ENCODE peak calls at places on chromosomes 12 and 14, in eight cellular contexts. N is stimulated activated CD4-positive, alpha-beta T cell treated with anti-CD3 and anti-CD28 coated beads, Interleukin-1b, Interleukin-23, amount 100 ng/mL, for 24 hours; B is activated naive CD4-positive, alpha-beta T cell treated with anti-CD3 and anti-CD28 coated beads, Interleukin-2, amount 10 ng/mL, durations not matched to agents 7 days and 5 days; Q is activated T-helper 2 cell treated with anti-CD3 and anti-CD28 coated beads, Interferon-gamma antibody, Interleukin-2, Interleukin-4, amounts not matched to agents 10 μg/mL and 5 μg/mL and 100 μg/mL, durations not matched to agents 14 hours and 24 hours and 36 hours; Z is left ventricle myocardium inferior; M is Peyer's patch; F is coronary artery; I is GM03348. R is an unnamed sample.

GRCh38 chr12:113479578-113480335 is 8.1 kb upstream of the LHX5 start:
- DNase-seq in N (no peak), B (peak; percentile 66), Q (peak; percentile 30), Z (peak; percentile 44), M (no peak), F (no peak), I (peak; percentile 74), R (peak; percentile 56)

GRCh38 chr14:93085916-93086315 is 29.8 kb downstream of the ITPK1 start:
- DNase-seq in N (no peak), B (no peak), Q (no peak), Z (no peak), M (no peak), F (no peak), I (no peak), R (no peak)

GRCh38 chr12:122855071-122855829 is 20.0 kb downstream of the HIP1R start:
- DNase-seq in N (no peak), B (no peak), Q (no peak), Z (no peak), M (no peak), F (no peak), I (no peak), R (no peak)

GRCh38 chr14:95786566-95786965 is 72.6 kb upstream of the TCL1A start:
- DNase-seq in N (no peak), B (no peak), Q (no peak), Z (no peak), M (no peak), F (no peak), I (no peak), R (no peak)

GRCh38 chr12:91890742-91891141 is 254.9 kb downstream of the BTG1 start:
- DNase-seq in N (no peak), B (no peak), Q (no peak), Z (no peak), M (no peak), F (no peak), I (no peak), R (no peak)

GRCh38 chr14:68674538-68675232 is 118.2 kb downstream of the ZFP36L1 start:
- DNase-seq in N (no peak), B (peak; percentile 7), Q (no peak), Z (no peak), M (no peak), F (no peak), I (no peak), R (no peak)

GRCh38 chr12:124779161-124780141 is 84.2 kb downstream of the SCARB1 start:
- DNase-seq in N (no peak), B (no peak), Q (no peak), Z (no peak), M (no peak), F (no peak), I (no peak), R (no peak)

GRCh38 chr14:92088494-92088893 is 17.9 kb downstream of the ATXN3 start:
- DNase-seq in N (no peak), B (no peak), Q (no peak), Z (no peak), M (no peak), F (no peak), I (no peak), R (no peak)

GRCh38 chr12:92123780-92124707 is 21.6 kb downstream of the BTG1 start:
- DNase-seq in N (no peak), B (no peak), Q (no peak), Z (no peak), M (no peak), F (no peak), I (no peak), R (no peak)

GRCh38 chr14:56339855-56340701 is 221.9 kb downstream of the PELI2 start:
- DNase-seq in N (peak; percentile 21), B (peak; percentile 74), Q (peak; percentile 36), Z (peak; percentile 74), M (peak; percentile 85), F (peak; percentile 82), I (peak; percentile 87), R (peak; percentile 91)

GRCh38 chr14:22976620-22977433 is 5.5 kb downstream of the AJUBA start:
- DNase-seq in N (no peak), B (no peak), Q (no peak), Z (no peak), M (no peak), F (no peak), I (peak; percentile 35), R (no peak)

GRCh38 chr12:65649126-65649525 is 175.2 kb upstream of the HMGA2 start:
- DNase-seq in N (no peak), B (no peak), Q (no peak), Z (no peak), M (peak; percentile 61), F (no peak), I (peak; percentile 85), R (peak; percentile 93)

GRCh38 chr14:23145794-23146422 is 26.9 kb upstream of the CEBPE start:
- DNase-seq in N (no peak), B (no peak), Q (no peak), Z (no peak), M (no peak), F (no peak), I (no peak), R (no peak)

GRCh38 chr12:4115570-4115969 is 158.0 kb upstream of the CCND2 start:
- DNase-seq in N (no peak), B (no peak), Q (no peak), Z (no peak), M (no peak), F (no peak), I (no peak), R (no peak)

GRCh38 chr12:71639341-71639760 is 24.3 kb downstream of the ZFC3H1 start:
- DNase-seq in N (no peak), B (no peak), Q (no peak), Z (no peak), M (no peak), F (no peak), I (no peak), R (no peak)

GRCh38 chr12:124754949-124755800 is 108.5 kb downstream of the SCARB1 start:
- DNase-seq in N (no peak), B (no peak), Q (no peak), Z (peak; percentile 89), M (peak; percentile 82), F (peak; percentile 91), I (peak; percentile 89), R (peak; percentile 86)

GRCh38 chr14:63032056-63032455 is 13.2 kb downstream of the KCNH5 start:
- DNase-seq in N (no peak), B (no peak), Q (no peak), Z (no peak), M (no peak), F (no peak), I (no peak), R (no peak)

GRCh38 chr14:74514471-74514932 is 20.9 kb downstream of the ISCA2 start:
- DNase-seq in N (no peak), B (peak; percentile 43), Q (no peak), Z (no peak), M (no peak), F (no peak), I (no peak), R (peak; percentile 81)

GRCh38 chr14:20356422-20356821 is 13.0 kb downstream of the PARP2 start:
- DNase-seq in N (no peak), B (no peak), Q (no peak), Z (no peak), M (no peak), F (no peak), I (no peak), R (no peak)

GRCh38 chr12:78489990-78490389 is 374.6 kb upstream of the SYT1 start:
- DNase-seq in N (no peak), B (no peak), Q (no peak), Z (no peak), M (no peak), F (no peak), I (no peak), R (no peak)

GRCh38 chr12:83709899-83710298 is 1023.2 kb downstream of the TMTC2 start:
- DNase-seq in N (no peak), B (no peak), Q (no peak), Z (no peak), M (no peak), F (no peak), I (no peak), R (no peak)

GRCh38 chr14:104979758-104980591 is 1.8 kb upstream of the AHNAK2 start:
- DNase-seq in N (no peak), B (peak; percentile 22), Q (no peak), Z (peak; percentile 69), M (no peak), F (no peak), I (no peak), R (no peak)

GRCh38 chr12:120771097-120771496 is 45.5 kb downstream of the ACADS start:
- DNase-seq in N (no peak), B (no peak), Q (no peak), Z (no peak), M (no peak), F (no peak), I (no peak), R (no peak)

GRCh38 chr12:82855872-82856271 is 169.2 kb downstream of the TMTC2 start:
- DNase-seq in N (no peak), B (no peak), Q (no peak), Z (no peak), M (no peak), F (no peak), I (no peak), R (no peak)

GRCh38 chr14:65072256-65072655 is 30.1 kb downstream of the MAX start:
- DNase-seq in N (no peak), B (no peak), Q (no peak), Z (no peak), M (no peak), F (no peak), I (no peak), R (no peak)

GRCh38 chr14:100528962-100529560 is 58.2 kb downstream of the BEGAIN start:
- DNase-seq in N (no peak), B (peak; percentile 20), Q (no peak), Z (peak; percentile 6), M (no peak), F (no peak), I (peak; percentile 1), R (no peak)

GRCh38 chr14:103172921-103173320 is 49.7 kb downstream of the TNFAIP2 start:
- DNase-seq in N (no peak), B (no peak), Q (no peak), Z (no peak), M (no peak), F (no peak), I (no peak), R (no peak)

GRCh38 chr12:24948452-24948815 is 467 bp downstream of the BCAT1 start:
- DNase-seq in N (peak; percentile 25), B (peak; percentile 47), Q (peak; percentile 9), Z (no peak), M (no peak), F (no peak), I (peak; percentile 56), R (peak; percentile 27)

GRCh38 chr14:100727565-100728240 is 1.0 kb downstream of the DLK1 start:
- DNase-seq in N (no peak), B (no peak), Q (no peak), Z (no peak), M (no peak), F (no peak), I (no peak), R (no peak)

GRCh38 chr12:120388711-120389431 is 19.9 kb upstream of the MSI1 start:
- DNase-seq in N (no peak), B (no peak), Q (no peak), Z (no peak), M (no peak), F (no peak), I (no peak), R (no peak)